ENCODE peak calls at places on chromosomes 4 and X, in seven cellular contexts. B, R, L, C, I, U and J are unnamed samples.
A peak's percentile ranks its signal among the peaks of the same experiment; 100 is the strongest.

GRCh38 chr4:37717575-37717974 is 31.4 kb upstream of the RELL1 start:
- DNase-seq in U (peak; percentile 35), C (peak; percentile 52), I (no peak), R (no peak), L (no peak), B (peak; percentile 60), J (peak; percentile 71)

GRCh38 chrX:44693255-44693654 is 150.6 kb upstream of the DUSP21 start:
- DNase-seq in L (no peak), I (peak; percentile 30), U (no peak), R (no peak), B (no peak), C (no peak), J (no peak)

GRCh38 chrX:72395252-72395651 is 89.5 kb upstream of the CITED1 start:
- DNase-seq in L (no peak), C (no peak), I (no peak), U (no peak), B (no peak), R (no peak), J (no peak)

GRCh38 chr4:108336076-108336475 is 167.3 kb upstream of the LEF1 start:
- DNase-seq in I (no peak), B (peak; percentile 72), R (no peak), C (no peak), L (no peak), U (no peak), J (peak; percentile 62)

GRCh38 chrX:23369037-23369436 is 34.4 kb downstream of the PTCHD1 start:
- DNase-seq in C (no peak), R (no peak), B (no peak), U (no peak), I (no peak), L (no peak), J (peak; percentile 9)

GRCh38 chr4:139550724-139551429 is 5.1 kb downstream of the SETD7 start:
- DNase-seq in R (no peak), L (peak; percentile 63), B (no peak), C (no peak), U (no peak), I (no peak), J (peak; percentile 55)

GRCh38 chrX:107537815-107538214 is 88.4 kb downstream of the FRMPD3 start:
- DNase-seq in R (no peak), C (peak; percentile 68), U (peak; percentile 59), L (peak; percentile 85), B (no peak), I (peak; percentile 16), J (peak; percentile 40)

GRCh38 chrX:41350976-41351569 is 17.1 kb downstream of the DDX3X start:
- DNase-seq in U (peak; percentile 25), C (peak; percentile 9), B (no peak), R (no peak), I (no peak), L (peak; percentile 18), J (no peak)

GRCh38 chrX:46796574-46797191 is 37.8 kb upstream of the SLC9A7 start:
- DNase-seq in I (peak; percentile 54), U (peak; percentile 74), R (peak; percentile 76), B (no peak), L (peak; percentile 69), C (peak; percentile 86), J (peak; percentile 72)

GRCh38 chr4:45647823-45648222 is 476.0 kb downstream of the GABRG1 start:
- DNase-seq in L (no peak), U (no peak), C (no peak), R (no peak), B (no peak), I (peak; percentile 2), J (no peak)

GRCh38 chrX:69538321-69538876 is 34.3 kb downstream of the NALF2 start:
- DNase-seq in B (no peak), C (peak; percentile 58), U (peak; percentile 37), I (peak; percentile 52), R (peak; percentile 89), L (peak; percentile 75), J (peak; percentile 19)

GRCh38 chr4:107380836-107381438 is 339.1 kb downstream of the PAPSS1 start:
- DNase-seq in C (no peak), L (peak; percentile 21), R (no peak), U (no peak), I (no peak), B (no peak), J (no peak)

GRCh38 chrX:16970977-16971376 is 24.5 kb downstream of the REPS2 start:
- DNase-seq in L (no peak), C (peak; percentile 17), R (no peak), B (no peak), I (no peak), U (peak; percentile 16), J (peak; percentile 44)

GRCh38 chrX:44152867-44153266 is 179.7 kb upstream of the NDP start:
- DNase-seq in R (no peak), B (no peak), I (no peak), L (no peak), C (no peak), U (peak; percentile 21), J (no peak)

GRCh38 chr4:15021301-15021700 is 19.0 kb downstream of the CPEB2 start:
- DNase-seq in C (no peak), R (no peak), L (no peak), U (no peak), B (no peak), I (no peak), J (no peak)

GRCh38 chrX:19875051-19875432 is 12.4 kb downstream of the SH3KBP1 start:
- DNase-seq in U (peak; percentile 97), C (peak; percentile 77), L (no peak), B (no peak), R (no peak), I (no peak), J (no peak)

GRCh38 chrX:19543951-19544359 is 28.6 kb upstream of the MAP3K15 start:
- DNase-seq in R (no peak), U (no peak), L (no peak), C (no peak), B (no peak), I (no peak), J (no peak)

GRCh38 chr4:39526810-39527295 is 386 bp downstream of the UGDH start:
- DNase-seq in U (no peak), C (peak; percentile 3), R (no peak), I (no peak), L (peak; percentile 77), B (no peak), J (no peak)

GRCh38 chr4:4625488-4625887 is 83.6 kb upstream of the STX18 start:
- DNase-seq in U (peak; percentile 48), R (no peak), B (no peak), I (no peak), C (no peak), L (no peak), J (peak; percentile 31)

GRCh38 chr4:95165926-95166524 is 382.7 kb downstream of the UNC5C start:
- DNase-seq in C (peak; percentile 72), R (no peak), U (peak; percentile 65), I (peak; percentile 54), L (peak; percentile 89), B (peak; percentile 25), J (peak; percentile 79)

GRCh38 chrX:38880460-38880859 is 79.2 kb downstream of the MID1IP1 start:
- DNase-seq in C (peak; percentile 65), R (no peak), U (peak; percentile 44), B (no peak), I (peak; percentile 2), L (no peak), J (peak; percentile 21)

GRCh38 chr4:153146031-153146430 is 58.2 kb upstream of the TRIM2 start:
- DNase-seq in C (no peak), R (no peak), L (no peak), B (no peak), U (no peak), I (no peak), J (no peak)

GRCh38 chrX:40871385-40872082 is 136.2 kb upstream of the MED14 start:
- DNase-seq in B (no peak), I (no peak), U (no peak), L (no peak), C (peak; percentile 18), R (no peak), J (peak; percentile 50)

DNA sequence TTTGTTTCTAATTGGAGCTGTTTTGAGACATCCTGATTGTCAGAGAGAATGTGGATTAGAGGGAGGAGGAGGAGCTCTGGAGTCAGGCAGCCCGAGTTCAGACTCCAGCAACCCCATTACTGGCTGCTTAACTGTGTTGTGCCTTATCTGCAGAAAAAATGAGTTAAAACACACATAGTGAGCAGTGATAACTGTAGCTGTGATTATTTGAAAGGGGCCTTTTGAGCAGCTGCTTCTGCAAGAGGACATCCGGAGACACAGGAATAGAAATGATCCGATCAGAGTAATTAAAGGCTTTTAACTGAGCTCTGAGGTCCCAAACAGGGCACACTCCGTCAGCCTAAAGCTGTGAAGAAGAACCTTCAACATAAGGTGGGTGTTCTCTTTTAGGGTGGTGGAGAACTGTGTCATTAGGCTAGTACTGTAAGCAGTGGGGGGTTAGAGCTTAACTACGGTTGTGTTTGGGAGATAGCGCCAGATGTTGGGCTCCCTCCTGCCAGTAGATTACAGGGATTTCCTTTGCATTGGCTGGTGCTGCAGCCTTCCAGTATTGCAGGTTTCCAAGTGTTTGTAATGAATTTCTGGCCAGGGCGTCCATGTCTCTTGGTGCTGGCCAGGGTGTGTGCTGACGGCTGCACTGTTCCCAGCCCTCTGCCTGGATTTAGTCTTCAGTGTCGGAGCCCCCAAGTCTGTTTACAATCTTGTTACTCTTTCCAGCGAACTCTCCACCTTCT is 24.3 kb downstream of the ADD1 start:
- DNase-seq in C (no peak), L (peak; percentile 67), B (no peak), R (no peak), I (peak; percentile 32), U (no peak), J (peak; percentile 32)
- H3K4me3 ChIP-seq in C (no peak overlapping the region), L (peak overlapping the region; percentile 41), B (no peak overlapping the region), R (no peak overlapping the region), I (no peak overlapping the region), U (no peak overlapping the region), J (no peak overlapping the region)

DNA sequence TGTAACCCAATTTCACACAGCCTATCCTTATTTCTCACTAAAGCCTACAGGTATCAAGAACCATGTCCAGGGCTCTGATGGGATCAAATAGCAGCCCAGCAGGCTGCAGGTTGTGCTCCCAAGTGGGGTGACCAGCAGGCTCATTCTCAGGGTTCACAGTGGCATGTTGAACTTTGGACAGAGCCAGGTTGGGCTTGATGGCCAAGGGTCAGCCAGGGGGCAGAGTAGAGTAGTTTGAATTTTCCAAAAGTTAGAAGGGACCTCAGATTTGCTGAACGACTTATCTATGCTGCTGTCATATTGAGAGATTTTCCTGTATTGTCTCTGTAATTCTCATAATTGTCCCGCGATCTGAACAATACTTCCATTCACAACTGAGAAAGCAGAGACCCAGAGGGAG is 310.8 kb upstream of the BOD1L1 start:
- DNase-seq in C (no peak), L (peak; percentile 35), U (no peak), B (no peak), R (no peak), I (no peak), J (no peak)
- TF ChIP-seq CTCF in C (no peak), L (peak; percentile 49), U (no peak), B (no peak), R (no peak), I (no peak), J (no peak)

DNA sequence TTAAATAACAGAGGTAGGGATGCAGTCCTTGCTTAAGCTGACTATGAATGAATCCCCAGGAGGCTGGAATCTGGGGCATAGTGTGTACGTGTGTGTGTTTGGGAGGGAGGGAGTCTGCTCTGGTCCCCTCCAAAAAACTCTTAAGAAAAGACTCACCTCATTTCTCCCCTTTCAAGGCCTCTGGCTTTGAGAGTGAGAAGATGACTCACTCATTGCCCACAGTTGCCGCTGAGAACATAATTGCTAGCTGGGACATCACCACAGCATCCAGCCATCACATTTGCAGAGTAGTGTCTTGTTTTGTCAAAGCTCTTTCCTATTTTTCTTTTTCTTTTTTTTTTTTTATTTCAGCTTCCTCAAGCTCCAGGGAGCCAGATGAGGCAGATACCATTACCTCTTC is 61.7 kb upstream of the LAS1L start:
- DNase-seq in I (no peak), L (no peak), U (peak; percentile 81), B (no peak), C (peak; percentile 28), R (no peak), J (peak; percentile 65)
- H3K4me3 ChIP-seq in I (no peak overlapping the region), L (no peak overlapping the region), U (peak overlapping the region; percentile 44), B (no peak overlapping the region), C (no peak overlapping the region), R (no peak overlapping the region), J (no peak overlapping the region)

GRCh38 chr4:69156913-69157312 is 57.6 kb downstream of the UGT2B11 start:
- DNase-seq in B (no peak), R (no peak), L (peak; percentile 73), C (peak; percentile 65), I (peak; percentile 9), U (no peak), J (no peak)
- TF ChIP-seq CTCF in B (peak; percentile 33), R (no peak), L (peak; percentile 42), C (peak; percentile 61), I (peak; percentile 14), U (no peak), J (peak; percentile 36)